ENCODE peak calls at places on chromosomes 11 and 22, in eight cellular contexts. E is anterior cingulate cortex; A is germinal center; Z is activated CD4-positive, alpha-beta T cell treated with anti-CD3 and anti-CD28 coated beads, Interleukin-2, amount 50 U/mL, for 4 hours; G is stimulated activated CD8-positive, alpha-beta memory T cell treated with anti-CD3 and anti-CD28 coated beads, Interleukin-15, amount 100 ng/mL, for 24 hours; M is activated CD4-positive, CD25-positive, alpha-beta regulatory T cell; Y is Panc1; K is Caki2. C is an unnamed sample.

GRCh38 chr11:112113539-112114457 is 27.1 kb downstream of the SDHD start:
- DNase-seq in E (no peak), M (no peak), K (peak; percentile 53), A (peak; percentile 48), Y (no peak), G (no peak), Z (no peak), C (no peak)

GRCh38 chr11:94148189-94148588 is 19.5 kb downstream of the PANX1 start:
- DNase-seq in M (no peak), Y (no peak), A (no peak), K (no peak), Z (no peak), G (no peak), E (no peak), C (no peak)

GRCh38 chr11:70435765-70436500 is 37.6 kb downstream of the CTTN start:
- DNase-seq in E (no peak), A (no peak), M (no peak), Y (no peak), K (no peak), G (no peak), Z (no peak), C (no peak)

GRCh38 chr11:114088836-114089235 is 29.3 kb downstream of the ZBTB16 start:
- DNase-seq in A (no peak), G (no peak), K (no peak), E (no peak), M (no peak), Z (no peak), Y (no peak), C (peak; percentile 50)

GRCh38 chr11:9826390-9826789 is 162.5 kb downstream of the SWAP70 start:
- DNase-seq in G (no peak), K (no peak), Z (no peak), Y (no peak), E (no peak), A (no peak), M (no peak), C (no peak)

GRCh38 chr11:8359521-8359920 is 95.8 kb upstream of the LMO1 start:
- DNase-seq in E (no peak), Z (no peak), A (no peak), M (no peak), G (no peak), K (no peak), Y (no peak), C (no peak)

GRCh38 chr11:117064275-117064674 is 34.0 kb downstream of the SIK3 start:
- DNase-seq in G (no peak), E (no peak), Y (no peak), K (no peak), M (no peak), Z (no peak), A (no peak), C (no peak)

GRCh38 chr22:39446239-39446721 is 10.5 kb upstream of the MGAT3 start:
- DNase-seq in Z (no peak), G (no peak), E (no peak), K (no peak), M (no peak), A (peak; percentile 74), Y (no peak), C (no peak)

GRCh38 chr11:1217151-1217550 is 5.7 kb upstream of the MUC5B start:
- DNase-seq in E (no peak), Y (no peak), M (no peak), G (no peak), K (no peak), A (no peak), Z (no peak), C (no peak)

GRCh38 chr11:68843052-68843561 is 1.4 kb upstream of the CPT1A start:
- DNase-seq in K (no peak), E (no peak), G (no peak), Y (no peak), M (no peak), Z (peak; percentile 33), A (peak; percentile 53), C (no peak)

GRCh38 chr11:134543144-134544044 is 131.4 kb upstream of the B3GAT1 start:
- DNase-seq in G (no peak), M (no peak), K (no peak), Z (no peak), Y (no peak), E (no peak), A (no peak), C (no peak)

GRCh38 chr11:69934861-69935494 is 115.8 kb upstream of the FGF3 start:
- DNase-seq in M (no peak), K (no peak), E (no peak), A (no peak), Z (no peak), Y (no peak), G (no peak), C (no peak)

GRCh38 chr11:446886-447285 is 3.2 kb upstream of the PTDSS2 start:
- DNase-seq in Y (no peak), A (no peak), M (no peak), G (no peak), Z (no peak), K (no peak), E (no peak), C (no peak)

GRCh38 chr22:46116491-46116958 is 33.8 kb upstream of the PPARA start:
- DNase-seq in K (peak; percentile 69), E (peak; percentile 67), G (peak; percentile 66), M (peak; percentile 78), A (peak; percentile 94), Z (peak; percentile 79), Y (no peak), C (peak; percentile 88)

GRCh38 chr11:1863352-1864215 is 10.7 kb downstream of the LSP1 start:
- DNase-seq in Y (no peak), K (peak; percentile 33), G (no peak), M (no peak), Z (no peak), A (no peak), E (no peak), C (peak; percentile 56)

GRCh38 chr11:124882339-124883071 is 15.2 kb downstream of the ROBO4 start:
- DNase-seq in Y (no peak), K (no peak), Z (no peak), E (no peak), A (no peak), M (no peak), G (no peak), C (no peak)

GRCh38 chr11:68831124-68831523 is 10.6 kb downstream of the CPT1A start:
- DNase-seq in Z (no peak), G (no peak), K (no peak), M (no peak), Y (no peak), A (no peak), E (no peak), C (no peak)

GRCh38 chr11:43942651-43943356 is 367 bp downstream of the C11orf96 start:
- DNase-seq in M (no peak), E (no peak), Z (no peak), K (peak; percentile 49), A (no peak), Y (no peak), G (no peak), C (no peak)

GRCh38 chr11:47944555-47945128 is 35.7 kb upstream of the PTPRJ start:
- DNase-seq in A (no peak), E (no peak), Y (no peak), K (peak; percentile 58), M (no peak), G (no peak), Z (no peak), C (no peak)

GRCh38 chr11:10405858-10406592 is 49.0 kb upstream of the AMPD3 start:
- DNase-seq in Y (peak; percentile 84), M (no peak), E (no peak), Z (peak; percentile 45), A (peak; percentile 55), K (peak; percentile 67), G (no peak), C (peak; percentile 68)